ENCODE peak calls at places on chromosomes 13 and 19, in five cellular contexts. T is GM23338, D is A549, U is GM12878, C is HepG2. E is an unnamed sample.

GRCh38 chr13:109611912-109612691 is 174.3 kb downstream of the IRS2 start:
- DNase-seq in U (no peak), T (no peak), C (no peak), D (no peak), E (no peak)

GRCh38 chr13:43894438-43894837 is 14.7 kb downstream of the LACC1 start:
- DNase-seq in D (no peak), T (peak), C (no peak), U (no peak), E (no peak)

GRCh38 chr13:40377783-40378182 is 288.7 kb downstream of the FOXO1 start:
- DNase-seq in U (no peak), D (no peak), T (no peak), C (no peak), E (no peak)

GRCh38 chr13:112882555-112883024 is 86.4 kb upstream of the MCF2L start:
- DNase-seq in D (no peak), T (no peak), U (no peak), C (no peak), E (no peak)

GRCh38 chr19:32997716-32998355 is 25.8 kb downstream of the FAAP24 start:
- DNase-seq in C (no peak), D (no peak), U (no peak), T (no peak), E (no peak)

GRCh38 chr19:2186071-2186846 is 22.5 kb downstream of the DOT1L start:
- DNase-seq in C (no peak), U (no peak), T (no peak), D (no peak), E (no peak)

GRCh38 chr13:114334305-114335053 is 20.2 kb downstream of the CHAMP1 start:
- DNase-seq in D (no peak), U (no peak), C (no peak), T (no peak), E (no peak)

GRCh38 chr19:11295665-11296245 is at the start of gene TSPAN16:
- DNase-seq in T (no peak), U (no peak), C (no peak), D (no peak), E (no peak)

GRCh38 chr13:26132756-26133155 is 80.9 kb upstream of the SHISA2 start:
- DNase-seq in U (no peak), D (no peak), C (no peak), T (peak), E (peak)

GRCh38 chr19:44752123-44752815 is 3.8 kb downstream of the BCL3 start:
- DNase-seq in T (no peak), C (no peak), U (no peak), D (no peak), E (no peak)

GRCh38 chr19:54430306-54431254 is 15.3 kb downstream of the TTYH1 start:
- DNase-seq in U (no peak), T (peak), D (no peak), C (no peak), E (peak)

GRCh38 chr19:47019431-47020041 is at the start of gene NPAS1:
- DNase-seq in C (no peak), T (peak), D (no peak), U (no peak), E (peak)

GRCh38 chr13:75533866-75534265 is 3.8 kb downstream of the COMMD6 start:
- DNase-seq in D (no peak), U (no peak), T (no peak), C (no peak), E (no peak)

GRCh38 chr13:79406597-79406908 is 498 bp upstream of the RBM26 start:
- DNase-seq in C (no peak), D (no peak), T (no peak), U (no peak), E (no peak)

GRCh38 chr13:50989476-50989875 is 79.9 kb downstream of the RNASEH2B start:
- DNase-seq in C (peak), U (no peak), T (peak), D (no peak), E (peak)

GRCh38 chr19:27966390-27966816 is 1246.5 kb downstream of the UQCRFS1 start:
- DNase-seq in C (no peak), U (no peak), T (peak), D (no peak), E (peak)

GRCh38 chr13:114286808-114287207 is 5.4 kb downstream of the UPF3A start:
- DNase-seq in C (no peak), D (no peak), U (no peak), T (no peak), E (no peak)

GRCh38 chr19:4548238-4548584 is 8.4 kb upstream of the LRG1 start:
- DNase-seq in D (no peak), C (no peak), U (no peak), T (no peak), E (no peak)

GRCh38 chr13:45042539-45042938 is 53.2 kb downstream of the GPALPP1 start:
- DNase-seq in D (no peak), T (no peak), C (no peak), U (no peak), E (peak)

GRCh38 chr19:403221-404036 is 5.5 kb downstream of the C2CD4C start:
- DNase-seq in T (no peak), C (no peak), U (no peak), D (no peak), E (no peak)

GRCh38 chr13:110361365-110361911 is 54.4 kb downstream of the COL4A2 start:
- DNase-seq in U (no peak), D (no peak), T (no peak), C (no peak), E (no peak)

GRCh38 chr13:51584731-51585191 is 499 bp downstream of the WDFY2 start:
- DNase-seq in C (peak), D (peak), U (no peak), T (peak), E (peak)

GRCh38 chr13:109785141-109785891 is 1.1 kb downstream of the IRS2 start:
- DNase-seq in U (no peak), D (no peak), T (peak), C (no peak), E (no peak)

GRCh38 chr13:20901668-20902437 is 693 bp downstream of the XPO4 start:
- DNase-seq in D (peak), T (peak), U (no peak), C (peak), E (peak)

GRCh38 chr19:17950310-17951150 is 16.4 kb upstream of the KCNN1 start:
- DNase-seq in D (no peak), C (no peak), T (peak), U (no peak), E (peak)

GRCh38 chr13:102856603-102857002 is 10.8 kb downstream of the ERCC5 start:
- DNase-seq in D (no peak), U (no peak), T (no peak), C (no peak), E (no peak)

GRCh38 chr19:5103061-5103701 is 134.3 kb downstream of the KDM4B start:
- DNase-seq in T (no peak), U (no peak), C (no peak), D (no peak), E (no peak)

GRCh38 chr19:19040417-19040816 is 7.0 kb downstream of the ARMC6 start:
- DNase-seq in C (peak), U (no peak), D (no peak), T (no peak), E (no peak)

GRCh38 chr13:108483981-108484380 is 145.4 kb upstream of the MYO16 start:
- DNase-seq in D (no peak), C (no peak), U (no peak), T (no peak), E (no peak)

GRCh38 chr19:46381746-46382345 is 31.5 kb downstream of the CCDC8 start:
- DNase-seq in D (no peak), T (no peak), U (no peak), C (no peak), E (no peak)

GRCh38 chr13:19154843-19155242 is 26.8 kb downstream of the TUBA3C start:
- DNase-seq in C (no peak), T (no peak), D (no peak), U (no peak), E (no peak)
- TF ChIP-seq JUNB in C (no peak), T (no peak), D (no peak), U (no peak), E (no peak)

DNA sequence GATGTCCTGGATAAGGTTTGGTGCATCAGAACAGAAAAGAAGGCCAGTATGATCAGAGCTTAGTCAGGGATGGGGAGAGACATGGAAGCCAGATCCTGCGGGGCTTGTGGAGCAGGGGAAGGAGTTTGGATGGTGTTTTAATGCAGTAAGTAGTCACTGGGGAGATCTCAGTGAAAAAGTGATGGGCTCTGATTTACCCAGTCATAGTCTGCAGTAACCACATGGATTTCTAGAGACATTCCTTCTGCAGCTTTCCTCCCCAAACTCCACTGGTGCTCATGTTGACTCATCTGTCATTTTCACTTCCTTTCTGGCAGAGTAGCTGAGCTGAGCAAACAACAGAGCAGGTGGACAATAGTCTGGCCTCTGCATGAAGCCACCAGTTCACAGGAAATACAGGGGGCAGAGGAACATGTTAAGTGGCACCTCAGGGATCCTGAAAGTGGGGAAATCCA is 144.1 kb downstream of the DPF1 start:
- DNase-seq in T (peak), C (peak), U (peak), D (peak), E (no peak)
- TF ChIP-seq JUNB in T (no peak), C (no peak), U (peak), D (peak), E (no peak)

GRCh38 chr13:99042851-99043250 is 65.0 kb upstream of the DOCK9 start:
- DNase-seq in U (no peak), D (no peak), T (no peak), C (no peak), E (no peak)

GRCh38 chr13:99041788-99042187 is 63.9 kb upstream of the DOCK9 start:
- DNase-seq in D (no peak), C (no peak), T (no peak), U (peak), E (no peak)

GRCh38 chr13:99045396-99045795 is 67.5 kb upstream of the DOCK9 start:
- DNase-seq in T (no peak), U (no peak), D (no peak), C (no peak), E (no peak)

GRCh38 chr13:99044764-99045163 is 66.9 kb upstream of the DOCK9 start:
- DNase-seq in C (no peak), U (no peak), D (no peak), T (no peak), E (no peak)

GRCh38 chr13:99043700-99044300 is 65.9 kb upstream of the DOCK9 start:
- DNase-seq in T (no peak), C (no peak), U (no peak), D (no peak), E (no peak)
- TF ChIP-seq JUNB in T (no peak), C (no peak), U (no peak), D (no peak), E (no peak)

GRCh38 chr19:15998166-15998565 is 49.4 kb downstream of the OR10H4 start:
- DNase-seq in T (no peak), U (no peak), D (no peak), C (no peak), E (no peak)
- TF ChIP-seq JUNB in T (no peak), U (no peak), D (no peak), C (no peak), E (no peak)

DNA sequence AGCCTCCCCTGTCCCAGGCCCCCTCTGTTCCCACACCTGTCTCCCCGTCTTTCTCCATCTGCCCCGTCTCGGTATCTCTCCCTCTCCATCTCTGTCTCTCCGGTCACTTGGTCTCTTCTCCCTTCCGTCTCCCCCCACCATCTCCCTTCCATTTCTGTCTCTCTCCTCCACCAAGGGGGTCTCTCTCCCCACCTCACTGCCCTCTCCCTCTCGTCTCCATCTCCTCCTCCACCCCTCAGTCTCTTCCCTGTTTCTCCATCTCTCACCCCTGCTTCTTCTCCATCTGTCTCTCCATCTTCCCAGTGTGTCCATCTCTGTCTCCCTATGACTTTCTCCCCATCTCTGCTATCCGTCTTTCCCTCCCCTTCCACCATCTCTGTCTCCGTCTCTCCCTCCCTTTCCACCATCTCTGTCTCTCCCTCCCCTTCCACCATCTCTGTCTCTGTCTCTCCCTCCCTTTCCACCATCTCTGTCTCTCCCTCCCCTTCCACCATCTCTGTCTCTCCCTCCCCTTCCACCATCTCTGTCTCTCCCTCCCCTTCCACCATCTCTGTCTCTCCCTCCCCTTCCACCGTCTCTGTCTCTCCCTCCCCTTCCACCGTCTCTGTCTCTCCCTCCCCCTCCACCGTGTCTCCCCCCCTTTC is 13.9 kb downstream of the ERFL start:
- DNase-seq in U (no peak), T (no peak), D (no peak), C (no peak), E (no peak)
- TF ChIP-seq JUNB in U (no peak), T (no peak), D (no peak), C (no peak), E (no peak)

E was measured in K562.